ENCODE peak calls at places on chromosomes 16 and 17, in six cellular contexts. Z is GM12865, D is upper lobe of right lung, R is tibial nerve, I is Peyer's patch, H is HL-60. E is an unnamed sample.

GRCh38 chr16:24508614-24509013 is 30.8 kb upstream of the RBBP6 start:
- DNase-seq in Z (no peak), D (no peak), R (no peak), I (no peak), H (no peak), E (no peak)

GRCh38 chr17:15942207-15942833 is 2.6 kb upstream of the ADORA2B start:
- DNase-seq in Z (no peak), D (no peak), R (no peak), I (peak), H (no peak), E (no peak)

GRCh38 chr16:578870-579405 is 9.2 kb downstream of the PIGQ start:
- DNase-seq in Z (peak), D (peak), R (peak), I (peak), H (peak), E (peak)

GRCh38 chr16:66207139-66207863 is 159.2 kb upstream of the CDH5 start:
- DNase-seq in Z (no peak), D (no peak), R (no peak), I (no peak), H (peak), E (no peak)

GRCh38 chr17:44326867-44327444 is 2.3 kb upstream of the SLC25A39 start:
- DNase-seq in Z (peak), D (peak), R (peak), I (peak), H (peak), E (peak)

GRCh38 chr17:82844796-82845162 is 5.0 kb upstream of the ZNF750 start:
- DNase-seq in Z (no peak), D (no peak), R (no peak), I (no peak), H (no peak), E (no peak)

GRCh38 chr17:57603978-57604377 is 141.1 kb downstream of the CCDC182 start:
- DNase-seq in Z (peak), D (peak), R (no peak), I (no peak), H (peak), E (no peak)

GRCh38 chr16:74730049-74730683 is 29.5 kb upstream of the MLKL start:
- DNase-seq in Z (no peak), D (no peak), R (no peak), I (peak), H (no peak), E (no peak)

GRCh38 chr16:3223913-3224515 is 10.9 kb downstream of the ZNF200 start:
- DNase-seq in Z (no peak), D (no peak), R (no peak), I (no peak), H (no peak), E (no peak)

GRCh38 chr16:3716831-3717234 is 491 bp downstream of the TRAP1 start:
- DNase-seq in Z (peak), D (no peak), R (no peak), I (no peak), H (no peak), E (peak)

GRCh38 chr16:81592353-81592866 is 147.8 kb downstream of the CMIP start:
- DNase-seq in Z (no peak), D (no peak), R (no peak), I (peak), H (no peak), E (no peak)

GRCh38 chr17:77462101-77462500 is 321.3 kb downstream of the SEC14L1 start:
- DNase-seq in Z (peak), D (no peak), R (no peak), I (no peak), H (no peak), E (no peak)

GRCh38 chr17:12415031-12415430 is 250.7 kb upstream of the MYOCD start:
- DNase-seq in Z (no peak), D (no peak), R (no peak), I (no peak), H (no peak), E (no peak)

GRCh38 chr16:49049191-49049590 is 232.4 kb downstream of the CBLN1 start:
- DNase-seq in Z (no peak), D (no peak), R (no peak), I (no peak), H (no peak), E (no peak)

GRCh38 chr16:80966617-80967016 is 40.1 kb downstream of the CMC2 start:
- DNase-seq in Z (no peak), D (no peak), R (no peak), I (no peak), H (no peak), E (no peak)

GRCh38 chr17:8012996-8013640 is 10.7 kb downstream of the GUCY2D start:
- DNase-seq in Z (no peak), D (peak), R (no peak), I (no peak), H (no peak), E (no peak)

GRCh38 chr16:1632638-1632970 is 20.4 kb downstream of the CRAMP1 start:
- DNase-seq in Z (no peak), D (no peak), R (no peak), I (no peak), H (no peak), E (no peak)

GRCh38 chr17:41520821-41521521 is 2.3 kb upstream of the KRT15 start:
- DNase-seq in Z (no peak), D (no peak), R (no peak), I (peak), H (no peak), E (no peak)

GRCh38 chr17:40598928-40599627 is 33.8 kb upstream of the CCR7 start:
- DNase-seq in Z (peak), D (no peak), R (peak), I (no peak), H (no peak), E (peak)

GRCh38 chr17:46841561-46842379 is 9.6 kb upstream of the WNT9B start:
- DNase-seq in Z (no peak), D (no peak), R (no peak), I (peak), H (no peak), E (no peak)

GRCh38 chr16:57539072-57539796 is 2.9 kb upstream of the CCDC102A start:
- DNase-seq in Z (peak), D (no peak), R (no peak), I (no peak), H (peak), E (peak)

GRCh38 chr17:27290916-27291598 is 2.9 kb upstream of the WSB1 start:
- DNase-seq in Z (no peak), D (no peak), R (no peak), I (no peak), H (no peak), E (no peak)

DNA sequence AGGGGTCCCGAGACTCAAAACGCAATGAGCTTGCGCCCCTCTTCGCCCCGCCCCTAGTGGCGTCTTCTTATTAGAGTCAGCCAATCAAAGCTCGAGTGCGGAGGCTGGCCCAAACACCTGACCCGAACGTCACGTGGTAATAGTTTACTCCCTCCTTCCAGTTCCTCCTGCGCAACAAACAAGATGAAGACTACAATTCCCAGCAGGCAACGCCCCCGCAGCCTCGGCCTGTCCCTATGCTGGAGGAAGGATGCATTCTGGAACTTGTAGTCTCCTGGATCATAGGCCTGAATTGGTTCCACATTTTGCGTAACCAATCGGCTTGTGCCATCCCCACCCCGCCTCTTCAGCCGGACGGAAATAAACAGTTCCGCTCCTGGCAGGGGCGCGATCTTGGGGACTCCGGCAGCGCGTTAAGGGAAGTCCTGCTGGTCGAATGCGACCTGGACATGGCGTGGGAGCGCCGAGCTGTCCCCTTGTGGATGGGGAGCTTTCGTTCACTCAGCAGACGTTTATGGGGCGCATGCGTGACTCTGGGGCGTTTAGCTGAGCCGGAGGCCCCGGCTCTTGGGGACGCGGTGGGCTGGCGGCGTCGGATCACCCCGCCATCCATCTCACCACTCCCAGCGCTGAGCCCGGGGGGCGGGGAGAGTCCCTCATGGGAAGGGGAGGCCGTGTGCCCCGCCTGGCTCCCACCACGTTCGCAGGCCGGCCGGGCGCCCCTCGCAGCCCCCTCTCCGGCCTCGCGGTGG is at the start of gene WBP2:
- DNase-seq in Z (peak), D (peak), R (peak), I (peak), H (peak), E (peak)
- TF ChIP-seq CTCF in Z (peak), D (peak), R (peak), I (peak), H (no peak), E (peak)

GRCh38 chr17:47941246-47941997 is at the start of gene PNPO:
- DNase-seq in Z (peak), D (peak), R (peak), I (peak), H (peak), E (peak)
- TF ChIP-seq CTCF in Z (no peak), D (no peak), R (no peak), I (peak), H (no peak), E (no peak)

DNA sequence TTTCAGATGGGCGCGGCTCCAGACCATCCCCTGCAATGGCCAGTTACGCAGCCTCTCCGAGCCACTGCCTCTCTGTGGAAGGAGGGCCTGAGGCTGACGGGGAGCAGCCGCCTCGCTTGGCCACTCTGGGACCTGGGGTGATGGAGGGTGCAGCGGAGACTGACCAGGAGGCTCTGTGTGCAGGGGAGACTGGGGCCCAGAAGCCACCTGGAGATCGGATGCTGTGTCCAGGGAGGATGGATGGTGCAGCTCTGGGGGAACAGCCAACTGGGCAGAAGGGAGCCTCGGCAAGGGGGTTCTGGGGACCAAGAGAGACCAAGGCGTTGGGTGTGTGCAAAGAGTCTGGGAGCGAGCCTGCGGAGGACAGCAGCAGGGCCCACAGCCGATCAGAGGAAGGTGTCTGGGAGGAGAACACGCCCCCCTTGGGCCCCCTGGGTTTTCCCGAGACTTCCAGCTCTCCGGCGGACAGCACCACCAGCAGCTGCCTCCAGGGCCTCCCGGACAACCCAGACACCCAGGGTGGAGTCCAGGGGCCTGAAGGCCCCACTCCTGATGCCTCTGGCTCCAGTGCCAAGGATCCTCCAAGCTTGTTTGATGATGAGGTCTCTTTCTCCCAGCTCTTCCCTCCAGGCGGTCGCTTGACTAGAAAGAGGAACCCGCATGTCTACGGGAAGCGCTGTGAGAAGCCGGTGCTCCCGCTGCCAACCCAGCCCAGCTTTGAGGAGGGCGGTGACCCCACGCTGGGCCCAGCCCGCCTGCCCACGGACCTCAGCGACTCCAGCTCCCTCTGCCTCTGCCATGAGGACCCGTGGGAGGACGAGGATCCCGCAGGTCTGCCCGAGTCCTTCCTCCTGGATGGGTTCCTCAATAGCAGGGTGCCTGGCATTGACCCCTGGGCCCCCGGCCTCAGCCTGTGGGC is 17.4 kb upstream of the ZFPM1 start:
- DNase-seq in Z (no peak), D (no peak), R (no peak), I (no peak), H (no peak), E (no peak)
- TF ChIP-seq CTCF in Z (no peak), D (no peak), R (no peak), I (no peak), H (no peak), E (no peak)

GRCh38 chr16:30525844-30526136 is 576 bp downstream of the ZNF768 start:
- DNase-seq in Z (no peak), D (no peak), R (no peak), I (no peak), H (no peak), E (no peak)

GRCh38 chr16:30528799-30529457 is 2.6 kb upstream of the ZNF768 start:
- DNase-seq in Z (no peak), D (no peak), R (no peak), I (no peak), H (no peak), E (no peak)

GRCh38 chr16:30527635-30528178 is 1.3 kb upstream of the ZNF768 start:
- DNase-seq in Z (peak), D (no peak), R (no peak), I (no peak), H (no peak), E (peak)

GRCh38 chr16:30526137-30526822 is at the start of gene ZNF768:
- DNase-seq in Z (peak), D (peak), R (no peak), I (no peak), H (no peak), E (peak)

GRCh38 chr16:30526823-30527634 is 663 bp upstream of the ZNF768 start:
- DNase-seq in Z (peak), D (peak), R (peak), I (peak), H (peak), E (peak)
- TF ChIP-seq CTCF in Z (peak), D (peak), R (peak), I (peak), H (peak), E (peak)

GRCh38 chr17:22460461-22461063 is 768.2 kb downstream of the KCNJ18 start:
- DNase-seq in Z (no peak), D (no peak), R (no peak), I (no peak), H (no peak), E (no peak)

GRCh38 chr17:22461460-22462145 is 769.3 kb downstream of the KCNJ18 start:
- DNase-seq in Z (no peak), D (no peak), R (no peak), I (no peak), H (no peak), E (no peak)

GRCh38 chr17:22459331-22459952 is 767.1 kb downstream of the KCNJ18 start:
- DNase-seq in Z (no peak), D (no peak), R (no peak), I (no peak), H (no peak), E (no peak)

GRCh38 chr17:22462461-22462860 is 770.1 kb downstream of the KCNJ18 start:
- DNase-seq in Z (no peak), D (no peak), R (no peak), I (no peak), H (no peak), E (no peak)

DNA sequence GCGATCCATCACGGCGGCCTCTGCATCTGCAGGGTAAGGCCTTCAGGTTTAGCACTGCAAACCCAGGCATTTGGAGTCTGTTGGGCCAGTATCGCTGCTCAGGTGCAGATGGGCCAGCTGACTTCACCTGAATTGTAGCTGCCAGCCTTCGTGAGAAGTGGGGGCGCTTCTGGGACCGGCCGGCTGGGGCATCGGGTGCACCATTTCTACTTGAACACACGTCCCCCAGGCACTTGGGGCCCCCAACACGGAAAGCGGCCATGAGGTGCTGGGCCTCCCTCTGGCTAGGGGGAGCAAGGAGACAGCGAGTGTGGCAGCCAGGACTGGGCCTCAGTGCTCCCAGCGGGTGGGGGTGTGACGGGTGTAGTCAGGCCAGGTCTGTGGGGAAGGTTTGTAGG is 767.6 kb downstream of the KCNJ18 start:
- DNase-seq in Z (no peak), D (no peak), R (no peak), I (no peak), H (no peak), E (no peak)
- TF ChIP-seq CTCF in Z (no peak), D (no peak), R (no peak), I (no peak), H (no peak), E (no peak)

GRCh38 chr16:13875614-13876284 is 44.2 kb upstream of the ERCC4 start:
- DNase-seq in Z (no peak), D (no peak), R (no peak), I (no peak), H (no peak), E (no peak)

DNA sequence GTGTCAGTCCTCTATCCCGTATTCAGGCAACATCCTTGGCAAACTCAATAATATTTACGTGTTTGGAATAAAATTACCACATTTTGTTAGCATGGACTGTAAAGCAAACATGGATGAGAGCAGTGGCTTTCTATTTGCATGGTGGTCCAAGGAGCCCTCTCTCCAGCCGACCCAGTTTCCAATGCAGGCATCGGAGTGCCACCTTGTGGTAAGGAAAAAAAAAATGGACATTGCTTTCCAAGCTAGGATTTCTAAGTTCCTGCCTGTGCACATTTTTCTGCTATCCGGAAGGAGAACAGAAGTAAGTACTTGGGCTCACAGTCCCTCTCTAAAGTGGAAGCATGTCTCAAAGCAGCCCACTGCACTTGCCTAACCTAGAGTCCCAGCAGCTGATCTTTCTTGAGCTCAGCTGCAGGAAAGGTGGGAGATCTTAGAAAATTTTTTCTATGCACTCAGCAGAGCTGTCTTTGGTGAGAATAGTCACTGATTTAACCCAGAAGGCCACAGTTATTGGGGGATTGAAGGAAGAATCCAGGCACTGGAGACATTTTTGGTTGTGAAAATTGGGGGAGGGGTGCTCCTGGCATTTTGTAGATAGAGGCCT is 46.0 kb upstream of the ERCC4 start:
- DNase-seq in Z (peak), D (no peak), R (no peak), I (no peak), H (no peak), E (no peak)
- TF ChIP-seq CTCF in Z (peak), D (peak), R (no peak), I (no peak), H (no peak), E (peak)